ENCODE peak calls at places on chromosomes 4 and X, in four cellular contexts. One of them, this sample, is unnamed.
A peak's percentile ranks its signal among the peaks of the same experiment; 100 is the strongest.

GRCh38 chrX:45191383-45191782 is 9.3 kb downstream of the DIPK2B start:
- DNase-seq in neural progenitor cell: no peak
- DNase-seq in GM23248: no peak
- DNase-seq in IMR-90: no peak
- DNase-seq in this sample: no peak

GRCh38 chrX:49041683-49042529 is 1.3 kb downstream of the TFE3 start:
- DNase-seq in GM23248: peak; percentile 55
- DNase-seq in IMR-90: peak; percentile 73
- DNase-seq in neural progenitor cell: no peak
- DNase-seq in this sample: peak; percentile 69

GRCh38 chr4:137635596-137635995 is 103.3 kb upstream of the PCDH18 start:
- DNase-seq in GM23248: no peak
- DNase-seq in neural progenitor cell: peak; percentile 47
- DNase-seq in IMR-90: no peak
- DNase-seq in this sample: peak; percentile 53

GRCh38 chr4:12439633-12440305 is 1011.1 kb upstream of the HS3ST1 start:
- DNase-seq in GM23248: no peak
- DNase-seq in IMR-90: no peak
- DNase-seq in neural progenitor cell: no peak
- DNase-seq in this sample: no peak

GRCh38 chr4:126268106-126268505 is 953.4 kb downstream of the FAT4 start:
- DNase-seq in IMR-90: peak; percentile 73
- DNase-seq in neural progenitor cell: no peak
- DNase-seq in GM23248: peak; percentile 61
- DNase-seq in this sample: peak; percentile 67

GRCh38 chrX:138875472-138875871 is 164.0 kb upstream of the FGF13 start:
- DNase-seq in neural progenitor cell: no peak
- DNase-seq in IMR-90: no peak
- DNase-seq in GM23248: peak; percentile 4
- DNase-seq in this sample: no peak

GRCh38 chrX:129006491-129006890 is 516.8 kb downstream of the SMARCA1 start:
- DNase-seq in neural progenitor cell: no peak
- DNase-seq in GM23248: no peak
- DNase-seq in IMR-90: no peak
- DNase-seq in this sample: no peak

GRCh38 chr4:114208747-114209146 is 229.3 kb upstream of the ARSJ start:
- DNase-seq in GM23248: peak; percentile 58
- DNase-seq in IMR-90: peak; percentile 46
- DNase-seq in neural progenitor cell: no peak
- DNase-seq in this sample: peak; percentile 52

GRCh38 chrX:72079607-72080006 is 52.1 kb downstream of the RTL5 start:
- DNase-seq in neural progenitor cell: peak; percentile 13
- DNase-seq in GM23248: no peak
- DNase-seq in IMR-90: no peak
- DNase-seq in this sample: no peak

GRCh38 chrX:54785901-54786300 is 12.2 kb downstream of the ITIH6 start:
- DNase-seq in neural progenitor cell: peak; percentile 27
- DNase-seq in GM23248: peak; percentile 27
- DNase-seq in IMR-90: no peak
- DNase-seq in this sample: peak; percentile 9

GRCh38 chrX:17732138-17732783 is 5.0 kb upstream of the SCML1 start:
- DNase-seq in IMR-90: peak; percentile 55
- DNase-seq in GM23248: peak; percentile 18
- DNase-seq in neural progenitor cell: no peak
- DNase-seq in this sample: peak; percentile 61

GRCh38 chrX:103052625-103053024 is 11.3 kb downstream of the BEX1 start:
- DNase-seq in neural progenitor cell: no peak
- DNase-seq in IMR-90: no peak
- DNase-seq in GM23248: no peak
- DNase-seq in this sample: no peak

GRCh38 chr4:9703391-9703790 is 78.0 kb upstream of the DRD5 start:
- DNase-seq in GM23248: peak; percentile 43
- DNase-seq in IMR-90: no peak
- DNase-seq in neural progenitor cell: peak; percentile 71
- DNase-seq in this sample: peak; percentile 4

GRCh38 chr4:147096667-147097604 is 151.3 kb upstream of the TTC29 start:
- DNase-seq in IMR-90: peak; percentile 69
- DNase-seq in neural progenitor cell: peak; percentile 60
- DNase-seq in GM23248: peak; percentile 70
- DNase-seq in this sample: peak; percentile 95

GRCh38 chr4:108730579-108730978 is 32.3 kb downstream of the ETNPPL start:
- DNase-seq in GM23248: peak; percentile 9
- DNase-seq in neural progenitor cell: no peak
- DNase-seq in IMR-90: no peak
- DNase-seq in this sample: no peak

GRCh38 chr4:85302756-85303155 is 172.2 kb upstream of the ARHGAP24 start:
- DNase-seq in IMR-90: no peak
- DNase-seq in neural progenitor cell: peak; percentile 5
- DNase-seq in GM23248: no peak
- DNase-seq in this sample: no peak

GRCh38 chr4:137587796-137588195 is 55.5 kb upstream of the PCDH18 start:
- DNase-seq in IMR-90: no peak
- DNase-seq in GM23248: no peak
- DNase-seq in neural progenitor cell: no peak
- DNase-seq in this sample: no peak

GRCh38 chrX:107562482-107562881 is 65.8 kb upstream of the PRPS1 start:
- DNase-seq in GM23248: peak; percentile 81
- DNase-seq in IMR-90: peak; percentile 88
- DNase-seq in neural progenitor cell: no peak
- DNase-seq in this sample: peak; percentile 52

GRCh38 chr4:71261001-71261400 is 77.8 kb upstream of the SLC4A4 start:
- DNase-seq in GM23248: no peak
- DNase-seq in IMR-90: no peak
- DNase-seq in neural progenitor cell: no peak
- DNase-seq in this sample: no peak

GRCh38 chrX:104419211-104419610 is 146.8 kb upstream of the IL1RAPL2 start:
- DNase-seq in GM23248: peak; percentile 3
- DNase-seq in IMR-90: no peak
- DNase-seq in neural progenitor cell: no peak
- DNase-seq in this sample: no peak

GRCh38 chrX:21875013-21875412 is 19.2 kb downstream of the YY2 start:
- DNase-seq in GM23248: no peak
- DNase-seq in neural progenitor cell: no peak
- DNase-seq in IMR-90: no peak
- DNase-seq in this sample: peak; percentile 42

GRCh38 chr4:182219400-182219799 is 23.8 kb upstream of the TENM3 start:
- DNase-seq in IMR-90: peak; percentile 64
- DNase-seq in neural progenitor cell: no peak
- DNase-seq in GM23248: no peak
- DNase-seq in this sample: no peak

GRCh38 chrX:103503853-103504207 is 15.5 kb downstream of the RAB40A start:
- DNase-seq in neural progenitor cell: no peak
- DNase-seq in IMR-90: no peak
- DNase-seq in GM23248: no peak
- DNase-seq in this sample: peak; percentile 46

GRCh38 chr4:6011686-6012085 is 6.5 kb downstream of the C4orf50 start:
- DNase-seq in GM23248: no peak
- DNase-seq in IMR-90: no peak
- DNase-seq in neural progenitor cell: no peak
- DNase-seq in this sample: no peak

GRCh38 chr4:81052119-81053068 is 21.9 kb downstream of the BMP3 start:
- DNase-seq in neural progenitor cell: peak; percentile 82
- DNase-seq in GM23248: peak; percentile 61
- DNase-seq in IMR-90: peak; percentile 74
- DNase-seq in this sample: peak; percentile 83

DNA sequence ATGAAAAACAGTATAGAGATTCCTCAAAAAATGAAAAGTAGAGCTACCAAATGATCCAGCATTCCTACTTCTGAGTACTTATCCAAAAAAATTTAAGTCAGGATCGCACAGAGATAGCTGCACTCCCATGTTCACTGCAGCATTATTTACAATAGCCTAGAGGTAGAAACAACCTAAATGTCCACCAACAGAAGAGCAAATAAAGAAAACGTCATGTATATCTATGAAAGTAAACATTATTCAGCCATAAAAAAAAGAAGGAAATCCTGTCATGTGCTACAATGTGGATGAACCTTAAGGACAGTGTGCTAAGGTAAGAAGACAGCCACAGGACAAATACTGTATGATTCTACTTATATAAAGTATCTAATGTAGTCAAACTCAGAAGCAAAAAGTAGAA is 12.4 kb downstream of the THOC2 start:
- DNase-seq in IMR-90: no peak
- DNase-seq in neural progenitor cell: no peak
- DNase-seq in GM23248: no peak
- DNase-seq in this sample: no peak
- H3K9ac ChIP-seq in IMR-90: no peak overlapping the region
- H3K9ac ChIP-seq in neural progenitor cell: no peak overlapping the region
- H3K9ac ChIP-seq in GM23248: no peak overlapping the region
- H3K9ac ChIP-seq in this sample: no peak overlapping the region

DNA sequence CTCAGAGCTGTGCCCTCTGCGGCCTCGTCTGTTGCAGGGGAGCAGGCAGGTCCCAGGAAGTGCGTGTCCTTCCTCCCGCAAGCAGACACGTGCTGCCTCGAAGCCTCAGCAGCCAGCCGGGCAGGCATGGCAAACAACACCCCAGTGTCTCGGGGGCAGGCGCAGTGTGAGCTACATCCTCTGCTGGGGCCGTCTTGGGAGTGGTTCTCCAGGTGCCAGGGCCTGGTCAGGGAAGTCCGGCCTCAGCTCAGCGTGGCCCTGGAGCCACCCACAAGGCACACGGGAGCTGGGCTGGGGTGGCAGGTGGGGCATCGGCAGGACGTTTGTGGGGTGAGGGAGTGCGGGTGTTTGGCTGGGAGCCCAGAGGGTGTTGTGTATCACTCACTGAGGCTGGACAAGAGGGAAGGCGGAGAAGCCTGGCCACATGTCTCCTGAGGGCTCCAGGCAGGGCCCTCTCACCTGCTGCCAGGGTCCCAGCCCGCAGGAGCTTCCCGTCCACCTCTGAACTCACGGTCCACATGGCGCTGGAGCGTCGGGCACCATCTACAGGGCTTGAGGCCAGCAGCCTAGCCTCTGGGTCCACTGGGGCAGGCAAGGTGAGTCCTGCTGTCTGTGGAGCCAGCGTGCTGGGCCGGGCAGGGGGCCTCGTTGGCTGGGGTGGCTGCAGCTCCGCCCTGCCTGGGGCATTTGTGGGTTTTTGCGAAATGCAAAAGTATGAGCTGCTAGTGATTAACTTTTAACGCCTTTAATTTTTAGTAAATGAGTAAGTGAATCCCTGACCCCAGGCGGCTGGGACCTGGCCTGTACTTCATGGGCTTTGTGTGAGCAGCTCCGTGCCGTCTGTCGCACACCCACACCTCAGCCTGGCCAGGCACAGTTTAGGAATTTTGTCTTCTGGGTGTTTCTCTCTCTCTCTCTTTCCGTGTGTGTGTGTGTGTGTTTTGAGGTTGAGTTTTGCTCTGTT is 17.3 kb upstream of the UVSSA start:
- DNase-seq in neural progenitor cell: no peak
- DNase-seq in GM23248: peak; percentile 17
- DNase-seq in IMR-90: no peak
- DNase-seq in this sample: no peak
- H3K9ac ChIP-seq in neural progenitor cell: no peak overlapping the region
- H3K9ac ChIP-seq in GM23248: no peak overlapping the region
- H3K9ac ChIP-seq in IMR-90: no peak overlapping the region
- H3K9ac ChIP-seq in this sample: no peak overlapping the region

DNA sequence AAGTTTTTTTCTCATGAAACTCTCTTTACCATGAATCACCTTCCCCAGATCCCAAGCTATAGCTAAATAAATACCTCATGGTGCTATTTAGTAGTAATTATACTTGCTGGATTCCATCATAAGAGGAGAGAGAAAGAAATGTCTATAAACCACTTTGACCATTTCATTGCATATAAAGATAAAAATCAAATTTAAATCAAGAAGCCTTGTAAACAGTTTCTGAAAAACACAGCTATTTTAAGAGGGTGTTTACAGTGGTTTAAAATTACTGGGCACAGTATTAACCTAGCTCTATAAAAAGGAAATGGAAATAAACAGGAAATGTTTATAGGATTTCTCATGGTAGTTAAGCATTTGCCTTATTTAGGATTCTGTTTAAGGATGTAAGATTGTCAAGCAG is 637.9 kb downstream of the ADGRL3 start:
- DNase-seq in GM23248: no peak
- DNase-seq in neural progenitor cell: no peak
- DNase-seq in IMR-90: no peak
- DNase-seq in this sample: no peak
- H3K9ac ChIP-seq in GM23248: no peak overlapping the region
- H3K9ac ChIP-seq in neural progenitor cell: no peak overlapping the region
- H3K9ac ChIP-seq in IMR-90: no peak overlapping the region
- H3K9ac ChIP-seq in this sample: no peak overlapping the region

GRCh38 chr4:170110290-170110672 is 20.5 kb upstream of the AADAT start:
- DNase-seq in IMR-90: no peak
- DNase-seq in GM23248: no peak
- DNase-seq in neural progenitor cell: peak; percentile 30
- DNase-seq in this sample: no peak
- H3K9ac ChIP-seq in IMR-90: no peak overlapping the region
- H3K9ac ChIP-seq in GM23248: no peak overlapping the region
- H3K9ac ChIP-seq in neural progenitor cell: no peak overlapping the region
- H3K9ac ChIP-seq in this sample: no peak overlapping the region

GRCh38 chrX:154380787-154381186 is 1.7 kb downstream of the EMD start:
- DNase-seq in GM23248: no peak
- DNase-seq in neural progenitor cell: no peak
- DNase-seq in IMR-90: no peak
- DNase-seq in this sample: no peak
- H3K9ac ChIP-seq in GM23248: peak overlapping the region; percentile 100
- H3K9ac ChIP-seq in neural progenitor cell: no peak overlapping the region
- H3K9ac ChIP-seq in IMR-90: peak overlapping the region; percentile 94
- H3K9ac ChIP-seq in this sample: peak overlapping the region; percentile 94

GRCh38 chr4:82892467-82892802 is 1.5 kb upstream of the SEC31A start:
- DNase-seq in GM23248: no peak
- DNase-seq in neural progenitor cell: no peak
- DNase-seq in IMR-90: no peak
- DNase-seq in this sample: no peak

GRCh38 chr4:82890602-82890912 is 396 bp downstream of the SEC31A start:
- DNase-seq in neural progenitor cell: no peak
- DNase-seq in IMR-90: no peak
- DNase-seq in GM23248: no peak
- DNase-seq in this sample: no peak

GRCh38 chr4:82893942-82894341 is 3.0 kb upstream of the SEC31A start:
- DNase-seq in IMR-90: no peak
- DNase-seq in GM23248: peak; percentile 13
- DNase-seq in neural progenitor cell: no peak
- DNase-seq in this sample: no peak

GRCh38 chr4:82890913-82891727 is at the start of gene SEC31A:
- DNase-seq in GM23248: peak; percentile 99
- DNase-seq in neural progenitor cell: peak; percentile 99
- DNase-seq in IMR-90: peak; percentile 92
- DNase-seq in this sample: peak; percentile 99

DNA sequence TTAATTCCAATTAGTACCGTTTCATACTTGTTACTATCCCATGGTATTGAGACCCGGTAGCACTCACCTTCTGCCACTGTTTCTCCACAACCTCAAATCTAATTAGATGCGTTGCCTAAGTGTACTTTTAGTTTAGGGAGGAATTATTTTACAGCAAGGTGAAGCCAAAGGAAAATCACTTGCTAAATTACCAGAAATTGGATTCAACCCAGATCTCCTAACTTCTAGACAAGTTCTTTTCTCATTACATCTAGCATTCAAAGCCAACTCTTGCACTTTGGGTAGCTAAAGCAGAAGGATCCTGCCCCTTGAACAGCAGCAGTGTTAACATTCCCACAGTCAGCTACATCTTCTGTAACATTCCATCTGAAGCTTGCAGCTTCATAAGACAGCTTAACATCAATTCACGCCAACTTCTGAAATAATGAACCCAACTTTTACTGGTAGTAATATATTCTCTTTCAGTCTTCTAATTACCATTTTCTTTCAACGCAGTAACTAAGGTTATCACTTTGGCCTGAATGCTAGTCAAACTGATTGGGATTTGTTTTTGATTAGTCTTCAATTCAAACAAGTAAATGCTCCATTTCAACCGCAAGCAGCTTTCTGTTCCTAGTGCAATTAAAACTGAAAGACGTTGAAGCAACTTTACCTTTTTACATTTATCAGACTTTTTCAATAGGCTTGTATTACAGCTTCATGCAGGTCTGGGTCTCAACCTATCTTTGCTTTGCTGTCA is 944 bp upstream of the SEC31A start:
- DNase-seq in IMR-90: peak; percentile 35
- DNase-seq in GM23248: peak; percentile 54
- DNase-seq in neural progenitor cell: peak; percentile 24
- DNase-seq in this sample: peak; percentile 50
- H3K9ac ChIP-seq in IMR-90: peak overlapping the region; percentile 95
- H3K9ac ChIP-seq in GM23248: peak overlapping the region; percentile 100
- H3K9ac ChIP-seq in neural progenitor cell: peak overlapping the region; percentile 46
- H3K9ac ChIP-seq in this sample: peak overlapping the region; percentile 100

This sample was measured in adipocyte.